ENCODE peak calls at places on chromosomes 6 and 20, in six cellular contexts. A is NCI-H460, Y is T-helper 17 cell, X is BJ, R is Caki2, D is EL. E is an unnamed sample.

GRCh38 chr6:78867020-78867369 is 356 bp upstream of the IRAK1BP1 start:
- DNase-seq in R (no peak), D (no peak), Y (no peak), A (no peak), X (no peak), E (no peak)

GRCh38 chr20:33963756-33964155 is 30.0 kb upstream of the RALY start:
- DNase-seq in A (no peak), R (no peak), D (no peak), Y (no peak), X (no peak), E (no peak)

GRCh38 chr20:396619-397431 is 11.3 kb upstream of the RBCK1 start:
- DNase-seq in Y (no peak), R (no peak), A (no peak), X (no peak), D (no peak), E (no peak)

GRCh38 chr6:149264629-149265028 is 52.9 kb upstream of the TAB2 start:
- DNase-seq in X (no peak), R (no peak), D (no peak), A (no peak), Y (peak), E (no peak)

GRCh38 chr6:113909224-113909856 is 52.2 kb downstream of the MARCKS start:
- DNase-seq in R (peak), A (peak), D (peak), X (no peak), Y (no peak), E (peak)

GRCh38 chr20:24421071-24421470 is 48.4 kb upstream of the SYNDIG1 start:
- DNase-seq in X (no peak), D (no peak), R (no peak), A (no peak), Y (no peak), E (no peak)

GRCh38 chr6:131694832-131695426 is 6.3 kb downstream of the OR2A4 start:
- DNase-seq in D (peak), A (peak), Y (no peak), R (peak), X (peak), E (peak)

GRCh38 chr20:57747889-57748456 is 38.2 kb upstream of the PMEPA1 start:
- DNase-seq in D (no peak), A (no peak), X (no peak), Y (no peak), R (peak), E (no peak)

GRCh38 chr20:36099106-36099505 is 55.4 kb upstream of the EPB41L1 start:
- DNase-seq in D (no peak), A (no peak), Y (no peak), X (no peak), R (no peak), E (no peak)

GRCh38 chr6:16578695-16579094 is 182.6 kb downstream of the ATXN1 start:
- DNase-seq in R (no peak), X (no peak), A (no peak), Y (no peak), D (no peak), E (no peak)

GRCh38 chr6:156175971-156176421 is 601.2 kb upstream of the ARID1B start:
- DNase-seq in D (no peak), Y (no peak), R (peak), X (no peak), A (no peak), E (no peak)

GRCh38 chr6:140909156-140909555 is 1223.6 kb upstream of the GJE1 start:
- DNase-seq in D (peak), Y (no peak), R (no peak), X (no peak), A (no peak), E (peak)

GRCh38 chr6:111625511-111626331 is 20.0 kb upstream of the TRAF3IP2 start:
- DNase-seq in R (no peak), A (no peak), D (peak), Y (no peak), X (no peak), E (no peak)

GRCh38 chr6:128507337-128508310 is 12.8 kb downstream of the PTPRK start:
- DNase-seq in D (peak), Y (no peak), A (no peak), X (peak), R (peak), E (no peak)

GRCh38 chr6:39416026-39416425 is 93.5 kb upstream of the KCNK16 start:
- DNase-seq in A (no peak), D (no peak), Y (no peak), X (no peak), R (no peak), E (no peak)

GRCh38 chr6:36056178-36056577 is 28.6 kb downstream of the MAPK14 start:
- DNase-seq in D (no peak), X (no peak), Y (no peak), A (no peak), R (no peak), E (no peak)

GRCh38 chr20:36101201-36101600 is 53.3 kb upstream of the EPB41L1 start:
- DNase-seq in Y (no peak), X (no peak), R (peak), D (no peak), A (no peak), E (no peak)

GRCh38 chr6:20306491-20306890 is 94.2 kb upstream of the MBOAT1 start:
- DNase-seq in A (no peak), Y (no peak), X (no peak), R (no peak), D (no peak), E (no peak)

E was measured in AG09319.